ENCODE peak calls at places on chromosome 19, in eight cellular contexts. P is NCI-H446; M is GM13976; R is hypothalamus; N is stimulated activated CD4-positive, alpha-beta T cell treated with anti-CD3 and anti-CD28 coated beads, Interleukin-12 subunit alpha, Interleukin-12 subunit beta, amount 100 ng/mL, for 4 hours; D is GM23338; B is type B pancreatic cell; Q is pancreas. H is an unnamed sample.

GRCh38 chr19:10706990-10707389 is 5.8 kb downstream of the QTRT1 start:
- DNase-seq in P (no peak), M (no peak), R (no peak), N (no peak), D (no peak), B (no peak), Q (no peak), H (no peak)

GRCh38 chr19:17749912-17750317 is 1.4 kb upstream of the FCHO1 start:
- DNase-seq in P (no peak), M (no peak), R (no peak), N (no peak), D (no peak), B (no peak), Q (no peak), H (no peak)

GRCh38 chr19:23381114-23381513 is 14.2 kb downstream of the ZNF91 start:
- DNase-seq in P (no peak), M (no peak), R (no peak), N (no peak), D (no peak), B (no peak), Q (no peak), H (no peak)

GRCh38 chr19:18010149-18010548 is 2.2 kb downstream of the ARRDC2 start:
- DNase-seq in P (no peak), M (no peak), R (no peak), N (no peak), D (no peak), B (no peak), Q (peak; percentile 74), H (no peak)

GRCh38 chr19:53511933-53512374 is 26.0 kb upstream of the ZNF331 start:
- DNase-seq in P (no peak), M (peak; percentile 48), R (peak; percentile 14), N (peak; percentile 34), D (peak; percentile 96), B (no peak), Q (peak; percentile 69), H (peak; percentile 79)

GRCh38 chr19:3700242-3701032 is at the start of gene PIP5K1C:
- DNase-seq in P (peak; percentile 45), M (peak; percentile 97), R (peak; percentile 94), N (peak; percentile 96), D (peak; percentile 94), B (peak; percentile 97), Q (peak; percentile 96), H (peak; percentile 99)

GRCh38 chr19:18058208-18059009 is 28.3 kb downstream of the IL12RB1 start:
- DNase-seq in P (peak; percentile 63), M (peak; percentile 93), R (peak; percentile 81), N (peak; percentile 78), D (peak; percentile 96), B (peak; percentile 89), Q (peak; percentile 91), H (peak; percentile 85)

GRCh38 chr19:16445238-16446107 is 26.3 kb downstream of the EPS15L1 start:
- DNase-seq in P (no peak), M (peak; percentile 67), R (no peak), N (no peak), D (no peak), B (no peak), Q (no peak), H (no peak)

GRCh38 chr19:2462635-2463421 is 6.1 kb upstream of the LMNB2 start:
- DNase-seq in P (peak; percentile 51), M (no peak), R (peak; percentile 79), N (no peak), D (peak; percentile 100), B (no peak), Q (peak; percentile 91), H (peak; percentile 91)

GRCh38 chr19:39544201-39544903 is 4.4 kb upstream of the EID2 start:
- DNase-seq in P (no peak), M (no peak), R (no peak), N (no peak), D (no peak), B (no peak), Q (no peak), H (no peak)

GRCh38 chr19:38792250-38793111 is 3.5 kb downstream of the LGALS7B start:
- DNase-seq in P (no peak), M (peak; percentile 69), R (no peak), N (peak; percentile 46), D (peak; percentile 93), B (no peak), Q (no peak), H (peak; percentile 83)

GRCh38 chr19:3054972-3055740 is 7.1 kb downstream of the TLE5 start:
- DNase-seq in P (no peak), M (no peak), R (no peak), N (no peak), D (no peak), B (no peak), Q (no peak), H (no peak)

GRCh38 chr19:32870154-32870573 is 597 bp upstream of the SLC7A9 start:
- DNase-seq in P (no peak), M (no peak), R (no peak), N (no peak), D (peak; percentile 54), B (no peak), Q (no peak), H (no peak)

GRCh38 chr19:40283414-40284250 is 1.5 kb downstream of the AKT2 start:
- DNase-seq in P (no peak), M (no peak), R (no peak), N (no peak), D (no peak), B (no peak), Q (peak; percentile 82), H (no peak)

GRCh38 chr19:17496337-17496997 is 15.0 kb upstream of the PGLS start:
- DNase-seq in P (no peak), M (peak; percentile 92), R (peak; percentile 50), N (peak; percentile 80), D (peak; percentile 94), B (no peak), Q (peak; percentile 86), H (peak; percentile 90)

GRCh38 chr19:51136891-51137551 is 5.1 kb upstream of the SIGLEC7 start:
- DNase-seq in P (no peak), M (no peak), R (no peak), N (no peak), D (no peak), B (no peak), Q (no peak), H (no peak)

GRCh38 chr19:6108721-6109633 is 1.3 kb downstream of the RFX2 start:
- DNase-seq in P (no peak), M (no peak), R (peak; percentile 15), N (peak; percentile 60), D (peak; percentile 64), B (no peak), Q (peak; percentile 46), H (peak; percentile 20)

GRCh38 chr19:46413262-46414031 is at the start of gene CCDC8:
- DNase-seq in P (no peak), M (no peak), R (peak; percentile 61), N (no peak), D (peak; percentile 98), B (peak; percentile 89), Q (peak; percentile 97), H (peak; percentile 77)

GRCh38 chr19:35513231-35513974 is at the start of gene DMKN:
- DNase-seq in P (no peak), M (no peak), R (no peak), N (no peak), D (peak; percentile 61), B (no peak), Q (no peak), H (no peak)

GRCh38 chr19:43711751-43712355 is 4.0 kb upstream of the IRGC start:
- DNase-seq in P (no peak), M (no peak), R (no peak), N (no peak), D (no peak), B (no peak), Q (no peak), H (no peak)

GRCh38 chr19:14525729-14526128 is 3.7 kb upstream of the TECR start:
- DNase-seq in P (no peak), M (no peak), R (no peak), N (no peak), D (no peak), B (no peak), Q (no peak), H (no peak)

GRCh38 chr19:49058592-49058991 is 1.0 kb upstream of the CGB7 start:
- DNase-seq in P (no peak), M (peak; percentile 55), R (no peak), N (no peak), D (no peak), B (no peak), Q (peak; percentile 47), H (no peak)

GRCh38 chr19:48845384-48845783 is 9.1 kb upstream of the HSD17B14 start:
- DNase-seq in P (no peak), M (no peak), R (no peak), N (no peak), D (no peak), B (no peak), Q (no peak), H (no peak)

GRCh38 chr19:6491802-6492592 is 10.1 kb downstream of the TUBB4A start:
- DNase-seq in P (no peak), M (peak; percentile 2), R (no peak), N (no peak), D (no peak), B (no peak), Q (no peak), H (no peak)

GRCh38 chr19:30689474-30689873 is 317.3 kb downstream of the ZNF536 start:
- DNase-seq in P (no peak), M (no peak), R (no peak), N (no peak), D (peak; percentile 37), B (no peak), Q (no peak), H (peak; percentile 31)

GRCh38 chr19:47225746-47226425 is 5.1 kb downstream of the BBC3 start:
- DNase-seq in P (peak; percentile 74), M (peak; percentile 97), R (peak; percentile 94), N (peak; percentile 83), D (peak; percentile 94), B (peak; percentile 92), Q (peak; percentile 95), H (peak; percentile 89)

GRCh38 chr19:48544856-48545750 is 6.9 kb upstream of the SULT2B1 start:
- DNase-seq in P (no peak), M (no peak), R (no peak), N (no peak), D (peak; percentile 81), B (no peak), Q (no peak), H (no peak)

GRCh38 chr19:42132030-42132628 is at the start of gene POU2F2:
- DNase-seq in P (no peak), M (peak; percentile 91), R (peak; percentile 28), N (peak; percentile 85), D (peak; percentile 60), B (no peak), Q (peak; percentile 76), H (no peak)

GRCh38 chr19:4108767-4109625 is 14.9 kb downstream of the MAP2K2 start:
- DNase-seq in P (no peak), M (peak; percentile 87), R (no peak), N (peak; percentile 38), D (no peak), B (no peak), Q (no peak), H (no peak)

GRCh38 chr19:39813264-39813998 is 20.5 kb downstream of the DYRK1B start:
- DNase-seq in P (no peak), M (no peak), R (no peak), N (no peak), D (no peak), B (no peak), Q (no peak), H (no peak)

GRCh38 chr19:12666305-12667048 is at the start of the genes MAN2B1 and WDR83:
- DNase-seq in P (peak; percentile 34), M (peak; percentile 95), R (peak; percentile 74), N (peak; percentile 82), D (peak; percentile 94), B (peak; percentile 81), Q (no peak), H (peak; percentile 81)

GRCh38 chr19:16741084-16741483 is 21.4 kb downstream of the NWD1 start:
- DNase-seq in P (no peak), M (no peak), R (no peak), N (no peak), D (no peak), B (no peak), Q (no peak), H (no peak)

GRCh38 chr19:29324717-29325116 is 111.8 kb upstream of the UQCRFS1 start:
- DNase-seq in P (no peak), M (no peak), R (no peak), N (no peak), D (no peak), B (peak; percentile 40), Q (no peak), H (no peak)

GRCh38 chr19:13095393-13095784 is 7.3 kb downstream of the LYL1 start:
- DNase-seq in P (no peak), M (no peak), R (no peak), N (no peak), D (peak; percentile 85), B (no peak), Q (no peak), H (no peak)